ENCODE peak calls at places on chromosomes 3 and 15, in four cellular contexts. Z, O, E and Y are unnamed samples.

GRCh38 chr15:22262613-22263020 is 182.3 kb downstream of the OR4M2 start:
- DNase-seq in Z (no peak), O (no peak), E (peak; percentile 24), Y (no peak)

GRCh38 chr3:73080201-73080966 is 18.9 kb downstream of the EBLN2 start:
- DNase-seq in Z (no peak), O (no peak), E (no peak), Y (no peak)

GRCh38 chr3:9193633-9194032 is 55.8 kb downstream of the SRGAP3 start:
- DNase-seq in Z (no peak), O (no peak), E (no peak), Y (no peak)

GRCh38 chr3:28250999-28251398 is 9.6 kb downstream of the CMC1 start:
- DNase-seq in Z (no peak), O (no peak), E (no peak), Y (no peak)

GRCh38 chr3:187839422-187839821 is 94.2 kb upstream of the BCL6 start:
- DNase-seq in Z (no peak), O (no peak), E (no peak), Y (no peak)

GRCh38 chr3:107760141-107760540 is 237.4 kb downstream of the BBX start:
- DNase-seq in Z (no peak), O (no peak), E (no peak), Y (no peak)

GRCh38 chr3:8665407-8665896 is 20.9 kb upstream of the SSUH2 start:
- DNase-seq in Z (no peak), O (no peak), E (no peak), Y (no peak)

GRCh38 chr15:51782357-51782896 is 31.0 kb downstream of the TMOD2 start:
- DNase-seq in Z (no peak), O (peak; percentile 32), E (no peak), Y (no peak)

GRCh38 chr15:44340410-44340809 is 51.9 kb downstream of the GOLM2 start:
- DNase-seq in Z (no peak), O (no peak), E (no peak), Y (no peak)

GRCh38 chr15:53808058-53808703 is 48.7 kb upstream of the WDR72 start:
- DNase-seq in Z (no peak), O (peak; percentile 13), E (no peak), Y (no peak)

GRCh38 chr15:55907797-55908196 is 85.6 kb downstream of the NEDD4 start:
- DNase-seq in Z (no peak), O (no peak), E (no peak), Y (peak; percentile 56)

GRCh38 chr3:32934150-32934742 is 17.2 kb upstream of the CCR4 start:
- DNase-seq in Z (no peak), O (peak; percentile 64), E (no peak), Y (no peak)

GRCh38 chr15:56491110-56491722 is 26.3 kb upstream of the MNS1 start:
- DNase-seq in Z (peak; percentile 10), O (peak; percentile 67), E (no peak), Y (peak; percentile 76)

GRCh38 chr3:109337393-109337792 is at the start of gene DPPA4:
- DNase-seq in Z (no peak), O (no peak), E (no peak), Y (no peak)

GRCh38 chr3:137509354-137510045 is 254.6 kb upstream of the SOX14 start:
- DNase-seq in Z (no peak), O (peak; percentile 4), E (no peak), Y (no peak)

GRCh38 chr3:101124125-101124524 is 130.9 kb upstream of the ABI3BP start:
- DNase-seq in Z (no peak), O (no peak), E (no peak), Y (no peak)

GRCh38 chr3:13513051-13513912 is 33.2 kb downstream of the HDAC11 start:
- DNase-seq in Z (no peak), O (no peak), E (no peak), Y (no peak)

GRCh38 chr3:169948559-169949371 is 17.8 kb upstream of the SEC62 start:
- DNase-seq in Z (no peak), O (no peak), E (no peak), Y (no peak)

GRCh38 chr3:38579146-38579545 is 70.3 kb downstream of the SCN5A start:
- DNase-seq in Z (no peak), O (no peak), E (no peak), Y (no peak)

GRCh38 chr3:194572131-194572789 is 61.0 kb downstream of the TMEM44 start:
- DNase-seq in Z (no peak), O (peak; percentile 49), E (no peak), Y (no peak)

GRCh38 chr3:50274371-50275104 is 4.3 kb upstream of the LSMEM2 start:
- DNase-seq in Z (peak; percentile 36), O (peak; percentile 78), E (peak; percentile 66), Y (no peak)

GRCh38 chr15:65217526-65218482 is 6.5 kb upstream of the CILP start:
- DNase-seq in Z (no peak), O (no peak), E (no peak), Y (no peak)

GRCh38 chr3:16908408-16908807 is 23.7 kb downstream of the PLCL2 start:
- DNase-seq in Z (no peak), O (no peak), E (no peak), Y (no peak)

GRCh38 chr15:85767785-85768529 is 26.8 kb downstream of the KLHL25 start:
- DNase-seq in Z (no peak), O (no peak), E (no peak), Y (no peak)

GRCh38 chr3:4680881-4681300 is 187.7 kb downstream of the ITPR1 start:
- DNase-seq in Z (no peak), O (no peak), E (no peak), Y (no peak)

GRCh38 chr3:79297242-79297641 is 470.6 kb downstream of the ROBO1 start:
- DNase-seq in Z (no peak), O (peak; percentile 1), E (no peak), Y (peak; percentile 18)

GRCh38 chr3:174193559-174193958 is 665.6 kb upstream of the NAALADL2 start:
- DNase-seq in Z (no peak), O (no peak), E (no peak), Y (no peak)

GRCh38 chr3:185645596-185646381 is 59.7 kb downstream of the SENP2 start:
- DNase-seq in Z (no peak), O (no peak), E (no peak), Y (no peak)

GRCh38 chr15:74851960-74852359 is 9.0 kb upstream of the ULK3 start:
- DNase-seq in Z (no peak), O (no peak), E (no peak), Y (no peak)

GRCh38 chr3:111744611-111745010 is 114.5 kb upstream of the PHLDB2 start:
- DNase-seq in Z (no peak), O (no peak), E (no peak), Y (no peak)

GRCh38 chr15:101664303-101664913 is 12.2 kb upstream of the TM2D3 start:
- DNase-seq in Z (no peak), O (peak; percentile 37), E (no peak), Y (no peak)

GRCh38 chr3:2099028-2099671 is 484 bp downstream of the CNTN4 start:
- DNase-seq in Z (no peak), O (no peak), E (no peak), Y (no peak)

GRCh38 chr15:71375934-71376333 is 260.7 kb downstream of the THSD4 start:
- DNase-seq in Z (no peak), O (no peak), E (no peak), Y (no peak)

GRCh38 chr3:72533584-72534473 is 314.4 kb downstream of the SHQ1 start:
- DNase-seq in Z (no peak), O (no peak), E (no peak), Y (no peak)

GRCh38 chr3:134430950-134431445 is 54.8 kb downstream of the ANAPC13 start:
- DNase-seq in Z (no peak), O (no peak), E (no peak), Y (no peak)

GRCh38 chr3:107206141-107206540 is 171.1 kb upstream of the CCDC54 start:
- DNase-seq in Z (no peak), O (peak; percentile 43), E (no peak), Y (no peak)

GRCh38 chr3:46464326-46465195 is at the start of gene LTF:
- DNase-seq in Z (no peak), O (no peak), E (no peak), Y (no peak)

GRCh38 chr15:62781081-62781497 is 261.5 kb upstream of the TPM1 start:
- DNase-seq in Z (no peak), O (no peak), E (no peak), Y (no peak)